ENCODE peak calls at places on chromosome 15, in nine cellular contexts. V is HuH-7.5; H is T-cell; A is stimulated activated CD4-positive, alpha-beta T cell treated with anti-CD3 and anti-CD28 coated beads, Interleukin-2, amount 100 ng/mL, for 48 hours; Q is AG20443; K is sigmoid colon; C is skeletal muscle cell; L is fibroblast of pulmonary artery; W is EL. E is an unnamed sample.
A peak's percentile ranks its signal among the peaks of the same experiment; 100 is the strongest.

GRCh38 chr15:51585953-51586352 is 36.6 kb downstream of the DMXL2 start:
- DNase-seq in K (no peak), V (no peak), A (no peak), Q (no peak), C (no peak), W (no peak), H (no peak), L (no peak), E (no peak)

GRCh38 chr15:32856753-32857152 is 138.9 kb downstream of the GREM1 start:
- DNase-seq in Q (no peak), L (no peak), C (no peak), V (no peak), K (no peak), H (no peak), A (no peak), W (peak; percentile 73), E (no peak)

GRCh38 chr15:75647370-75648155 is at the start of gene SNX33:
- DNase-seq in Q (peak; percentile 87), A (peak; percentile 53), H (peak; percentile 28), C (peak; percentile 70), L (peak; percentile 92), W (peak; percentile 89), V (peak; percentile 90), K (peak; percentile 94), E (peak; percentile 76)

GRCh38 chr15:89171136-89172072 is 50.0 kb downstream of the RLBP1 start:
- DNase-seq in V (peak; percentile 57), H (peak; percentile 5), Q (peak; percentile 64), K (peak; percentile 65), C (no peak), L (peak; percentile 62), W (peak; percentile 35), A (peak; percentile 55), E (peak; percentile 65)

GRCh38 chr15:43509002-43509922 is 8.1 kb upstream of the MAP1A start:
- DNase-seq in V (no peak), L (peak; percentile 44), Q (no peak), H (no peak), W (peak; percentile 16), C (no peak), A (no peak), K (peak; percentile 86), E (no peak)

GRCh38 chr15:46296002-46296401 is 661.2 kb downstream of the SQOR start:
- DNase-seq in C (no peak), K (no peak), A (no peak), L (no peak), Q (no peak), H (no peak), W (no peak), V (no peak), E (no peak)

GRCh38 chr15:92012368-92012629 is 158.8 kb downstream of the SLCO3A1 start:
- DNase-seq in K (no peak), L (no peak), Q (no peak), V (no peak), C (no peak), H (no peak), W (no peak), A (peak; percentile 5), E (no peak)

GRCh38 chr15:33029247-33029646 is 165.3 kb downstream of the FMN1 start:
- DNase-seq in A (no peak), Q (peak; percentile 18), C (peak; percentile 70), L (no peak), H (no peak), W (no peak), K (no peak), V (no peak), E (no peak)

GRCh38 chr15:66875588-66876422 is 173.8 kb downstream of the SMAD6 start:
- DNase-seq in W (no peak), Q (no peak), V (no peak), K (peak; percentile 20), C (no peak), H (no peak), L (no peak), A (no peak), E (no peak)

GRCh38 chr15:57777034-57777433 is 70.5 kb downstream of the POLR2M start:
- DNase-seq in L (no peak), H (no peak), W (no peak), V (no peak), Q (no peak), C (no peak), K (no peak), A (no peak), E (no peak)

GRCh38 chr15:29376580-29376979 is 107.0 kb upstream of the NSMCE3 start:
- DNase-seq in W (no peak), A (no peak), H (no peak), V (no peak), L (no peak), Q (no peak), K (no peak), C (no peak), E (no peak)

GRCh38 chr15:74156678-74157411 is 16.7 kb upstream of the ISLR start:
- DNase-seq in W (no peak), V (no peak), L (peak; percentile 47), K (no peak), A (no peak), H (no peak), Q (no peak), C (no peak), E (no peak)

GRCh38 chr15:99467861-99468460 is 97.8 kb upstream of the MEF2A start:
- DNase-seq in W (no peak), H (no peak), Q (no peak), A (no peak), V (no peak), L (no peak), K (peak; percentile 46), C (no peak), E (no peak)

GRCh38 chr15:67144609-67145306 is 79.4 kb downstream of the SMAD3 start:
- DNase-seq in A (no peak), H (no peak), W (peak; percentile 45), C (peak; percentile 78), V (no peak), K (peak; percentile 45), Q (peak; percentile 76), L (peak; percentile 93), E (no peak)

GRCh38 chr15:74901612-74902063 is 5.0 kb downstream of the FAM219B start:
- DNase-seq in C (no peak), Q (peak; percentile 84), L (peak; percentile 67), A (peak; percentile 56), V (peak; percentile 91), W (peak; percentile 62), K (peak; percentile 83), H (peak; percentile 40), E (peak; percentile 69)

GRCh38 chr15:92853222-92853621 is 46.9 kb upstream of the CHD2 start:
- DNase-seq in W (no peak), K (no peak), A (no peak), Q (no peak), C (no peak), V (no peak), H (no peak), L (no peak), E (no peak)

GRCh38 chr15:91456921-91457320 is 356.9 kb downstream of the SV2B start:
- DNase-seq in H (no peak), A (no peak), K (no peak), Q (no peak), W (no peak), L (no peak), C (no peak), V (no peak), E (no peak)

GRCh38 chr15:65049418-65049840 is 4.2 kb downstream of the SLC51B start:
- DNase-seq in A (peak; percentile 88), V (peak; percentile 58), C (peak; percentile 78), L (peak; percentile 81), Q (peak; percentile 97), K (peak; percentile 94), H (peak; percentile 84), W (peak; percentile 95), E (peak; percentile 92)

GRCh38 chr15:68335251-68335650 is 57.7 kb downstream of the FEM1B start:
- DNase-seq in L (no peak), V (no peak), C (no peak), W (peak; percentile 24), A (no peak), Q (peak; percentile 43), H (no peak), K (no peak), E (peak; percentile 59)

GRCh38 chr15:89096664-89097063 is 8.4 kb downstream of the ABHD2 start:
- DNase-seq in L (no peak), H (no peak), W (no peak), A (no peak), Q (peak; percentile 16), C (no peak), V (no peak), K (peak; percentile 62), E (no peak)

GRCh38 chr15:83248151-83248851 is 36.2 kb downstream of the BNC1 start:
- DNase-seq in Q (peak; percentile 46), K (no peak), H (no peak), V (peak; percentile 25), C (peak; percentile 14), L (peak; percentile 86), A (peak; percentile 18), W (peak; percentile 68), E (peak; percentile 78)

GRCh38 chr15:77295446-77295845 is 124.5 kb downstream of the PEAK1 start:
- DNase-seq in C (no peak), H (no peak), V (no peak), A (no peak), K (no peak), W (peak; percentile 43), Q (peak; percentile 10), L (peak; percentile 83), E (no peak)

GRCh38 chr15:39125904-39126303 is 455.0 kb upstream of the THBS1 start:
- DNase-seq in L (peak; percentile 69), C (no peak), W (peak; percentile 62), A (peak; percentile 13), V (peak; percentile 34), Q (peak; percentile 31), H (no peak), K (no peak), E (peak; percentile 75)

GRCh38 chr15:44195151-44195740 is at the start of gene FRMD5:
- DNase-seq in V (peak; percentile 56), K (peak; percentile 87), A (peak; percentile 83), H (peak; percentile 81), L (peak; percentile 97), W (peak; percentile 95), Q (peak; percentile 99), C (peak; percentile 73), E (peak; percentile 99)

GRCh38 chr15:69552057-69552815 is 99.6 kb downstream of the RPLP1 start:
- DNase-seq in V (no peak), H (no peak), A (no peak), L (no peak), Q (no peak), K (no peak), W (no peak), C (no peak), E (no peak)

GRCh38 chr15:68620721-68621528 is 42.1 kb downstream of the CORO2B start:
- DNase-seq in H (no peak), K (peak; percentile 96), Q (peak; percentile 94), A (no peak), C (peak; percentile 97), V (no peak), W (peak; percentile 91), L (peak; percentile 99), E (no peak)

E was measured in endothelial cell of umbilical vein.